ENCODE peak calls at places on chromosomes 7 and 10, in four cellular contexts. B, X, N and H are unnamed samples.

GRCh38 chr7:102883098-102883860 is 29.5 kb upstream of the LRRC17 start:
- DNase-seq in X (peak), N (no peak), B (no peak), H (no peak)

GRCh38 chr10:6035926-6036575 is 26.1 kb downstream of the IL2RA start:
- DNase-seq in B (no peak), N (no peak), X (no peak), H (no peak)

GRCh38 chr10:69994262-69994661 is 58.4 kb upstream of the MACROH2A2 start:
- DNase-seq in N (no peak), B (peak), X (peak), H (peak)

GRCh38 chr7:75626954-75627353 is 111.8 kb downstream of the HIP1 start:
- DNase-seq in B (no peak), N (no peak), X (no peak), H (no peak)

GRCh38 chr7:148585399-148585798 is 5.2 kb upstream of the C7orf33 start:
- DNase-seq in N (no peak), B (no peak), X (no peak), H (no peak)

GRCh38 chr10:121598261-121599249 is at the start of gene FGFR2:
- DNase-seq in X (peak), N (peak), B (peak), H (peak)

GRCh38 chr7:11620822-11621395 is 211.1 kb downstream of the THSD7A start:
- DNase-seq in X (no peak), B (no peak), N (no peak), H (no peak)

GRCh38 chr7:103540986-103541385 is 95.0 kb upstream of the SLC26A5 start:
- DNase-seq in X (no peak), B (peak), N (no peak), H (peak)

GRCh38 chr7:94325121-94325475 is 69.6 kb upstream of the COL1A2 start:
- DNase-seq in B (no peak), X (no peak), N (no peak), H (no peak)

GRCh38 chr7:151306374-151306773 is 35.2 kb upstream of the NUB1 start:
- DNase-seq in N (no peak), B (no peak), X (no peak), H (no peak)

GRCh38 chr7:135441791-135442190 is 68.1 kb downstream of the CNOT4 start:
- DNase-seq in B (no peak), N (no peak), X (peak), H (no peak)

GRCh38 chr7:26686448-26686981 is 177.9 kb downstream of the SKAP2 start:
- DNase-seq in X (peak), N (no peak), B (no peak), H (peak)

GRCh38 chr10:1368772-1369171 is 312.6 kb downstream of the WDR37 start:
- DNase-seq in B (peak), N (peak), X (no peak), H (no peak)

GRCh38 chr7:66105263-66105748 is 9.3 kb upstream of the CRCP start:
- DNase-seq in N (no peak), B (no peak), X (no peak), H (no peak)

GRCh38 chr7:22779697-22780096 is 43.0 kb downstream of the TOMM7 start:
- DNase-seq in X (no peak), B (no peak), N (no peak), H (no peak)

GRCh38 chr10:113426181-113426837 is 126.5 kb upstream of the HABP2 start:
- DNase-seq in X (no peak), B (no peak), N (no peak), H (no peak)

GRCh38 chr10:49089789-49090595 is 25.3 kb downstream of the VSTM4 start:
- DNase-seq in X (no peak), B (no peak), N (no peak), H (no peak)

GRCh38 chr7:136652635-136653370 is 215.6 kb upstream of the CHRM2 start:
- DNase-seq in B (no peak), X (no peak), N (no peak), H (no peak)

GRCh38 chr10:86522385-86522855 is 828 bp upstream of the WAPL start:
- DNase-seq in N (no peak), X (no peak), B (no peak), H (no peak)

GRCh38 chr7:148941598-148942280 is 57.6 kb upstream of the EZH2 start:
- DNase-seq in B (peak), X (peak), N (peak), H (peak)

GRCh38 chr7:158395780-158396214 is 191.8 kb downstream of the PTPRN2 start:
- DNase-seq in B (no peak), N (no peak), X (no peak), H (no peak)

GRCh38 chr7:108045669-108046068 is 42.7 kb upstream of the LAMB1 start:
- DNase-seq in N (no peak), X (peak), B (no peak), H (peak)

GRCh38 chr10:10657139-10657760 is 360.4 kb upstream of the CELF2 start:
- DNase-seq in N (no peak), B (no peak), X (peak), H (peak)

GRCh38 chr10:72009430-72010081 is 45.4 kb downstream of the CHST3 start:
- DNase-seq in X (peak), B (peak), N (no peak), H (peak)

DNA sequence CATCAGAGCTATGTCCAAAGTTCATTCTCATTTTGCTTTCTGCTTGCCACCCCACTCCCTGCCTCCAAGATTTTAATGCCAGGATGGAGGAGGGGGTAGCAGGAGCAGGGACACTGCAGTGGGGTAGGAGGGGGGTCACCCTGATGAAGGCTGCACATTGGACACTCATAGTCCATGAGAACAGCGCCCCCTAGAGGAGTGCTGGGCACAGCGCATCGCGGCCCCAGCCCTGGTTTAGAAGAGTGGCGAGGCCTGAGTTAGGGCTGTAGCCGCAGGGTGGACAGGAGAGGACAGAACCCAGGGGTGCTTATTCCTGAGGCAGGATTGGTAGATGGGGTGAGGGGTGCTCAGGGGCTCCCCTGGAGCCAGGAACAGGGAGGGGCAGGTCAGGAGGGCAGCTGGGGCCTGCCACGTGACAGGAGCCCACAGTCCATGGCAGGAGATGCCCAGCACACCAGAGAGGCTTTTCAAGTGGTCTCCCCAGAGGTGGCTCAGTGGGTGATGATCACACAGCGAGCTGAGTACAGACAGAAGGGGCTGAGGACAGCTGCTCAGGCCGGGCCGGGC is 71.4 kb downstream of the NEURL1 start:
- DNase-seq in N (peak), X (peak), B (peak), H (peak)
- TF ChIP-seq CTCF in N (peak), X (peak), B (peak), H (peak)

GRCh38 chr7:82675396-82675795 is 231.8 kb upstream of the CACNA2D1 start:
- DNase-seq in N (no peak), X (no peak), B (no peak), H (peak)

GRCh38 chr7:82678716-82679115 is 235.1 kb upstream of the CACNA2D1 start:
- DNase-seq in N (no peak), X (no peak), B (no peak), H (no peak)

GRCh38 chr7:82677493-82677892 is 233.9 kb upstream of the CACNA2D1 start:
- DNase-seq in B (no peak), N (no peak), X (peak), H (peak)

GRCh38 chr7:82678259-82678658 is 234.7 kb upstream of the CACNA2D1 start:
- DNase-seq in N (no peak), X (no peak), B (no peak), H (no peak)

DNA sequence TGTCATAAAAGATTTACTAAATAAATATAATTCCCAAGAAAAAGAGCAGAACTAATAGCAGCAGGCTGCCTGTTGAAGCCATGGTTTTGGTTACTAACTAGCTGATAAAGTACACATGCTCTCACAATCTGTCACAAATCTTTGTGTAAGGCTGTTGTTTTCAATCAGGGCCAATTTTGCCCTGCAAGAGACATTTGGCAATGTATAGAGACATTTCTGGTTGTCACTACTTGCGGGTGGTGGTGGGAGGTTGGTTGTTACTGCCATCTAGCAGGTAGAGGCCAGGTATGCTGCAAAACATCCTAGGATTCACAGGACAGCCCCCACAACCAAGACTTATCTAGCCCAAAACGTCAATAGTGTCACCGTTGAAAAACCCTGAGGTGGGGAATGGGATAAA is 233.5 kb upstream of the CACNA2D1 start:
- DNase-seq in N (no peak), B (no peak), X (no peak), H (no peak)
- TF ChIP-seq CTCF in N (no peak), B (no peak), X (no peak), H (no peak)

GRCh38 chr10:115827180-115827579 is 445.8 kb downstream of the GFRA1 start:
- DNase-seq in B (no peak), X (peak), N (no peak), H (peak)

GRCh38 chr10:115830260-115830970 is 442.6 kb downstream of the GFRA1 start:
- DNase-seq in B (no peak), X (peak), N (no peak), H (no peak)

GRCh38 chr10:115827650-115828049 is 445.4 kb downstream of the GFRA1 start:
- DNase-seq in N (no peak), X (peak), B (no peak), H (no peak)

GRCh38 chr10:115831025-115831424 is 442.0 kb downstream of the GFRA1 start:
- DNase-seq in B (no peak), X (no peak), N (no peak), H (no peak)

DNA sequence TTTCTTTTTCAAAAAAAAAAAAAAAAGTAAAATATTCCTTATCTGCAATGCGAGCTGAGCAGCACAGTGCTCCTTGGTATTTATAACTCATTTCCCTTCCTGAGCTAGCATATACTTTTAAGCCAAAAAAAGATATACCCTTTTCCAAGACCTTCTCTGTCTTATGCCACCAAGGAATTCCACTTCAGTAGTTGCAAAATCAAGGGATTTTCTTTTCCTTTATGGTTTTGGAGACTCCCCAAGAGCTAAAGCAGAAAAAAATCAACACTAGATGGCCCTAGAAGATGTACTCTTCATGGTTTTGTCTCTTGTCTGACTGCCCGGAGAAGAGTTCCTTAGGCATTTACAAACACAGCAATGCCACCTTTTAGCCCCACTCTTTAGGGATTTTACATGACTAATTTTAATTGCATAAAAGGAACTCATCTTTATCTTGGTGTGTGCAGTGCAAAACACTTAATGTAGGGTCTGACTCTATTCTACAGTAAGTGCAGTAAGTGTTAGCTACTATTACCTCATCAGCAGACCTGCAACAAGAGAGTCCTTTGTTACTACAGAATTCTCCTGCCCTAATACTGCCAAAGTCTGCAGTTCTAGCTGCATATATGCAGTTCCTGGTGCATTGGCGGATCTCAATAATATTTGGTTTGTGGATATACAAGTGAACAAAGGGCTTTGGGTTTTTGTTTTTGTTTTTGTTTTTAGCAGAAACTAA is 443.3 kb downstream of the GFRA1 start:
- DNase-seq in N (no peak), B (no peak), X (peak), H (peak)
- TF ChIP-seq CTCF in N (no peak), B (no peak), X (peak), H (peak)

GRCh38 chr7:98628916-98629525 is 11.9 kb downstream of the NPTX2 start:
- DNase-seq in N (no peak), B (no peak), X (no peak), H (no peak)
- TF ChIP-seq CTCF in N (no peak), B (no peak), X (no peak), H (no peak)